ENCODE peak calls at places on chromosome 3, in five cellular contexts. Y, Z, C, R and W are unnamed samples. For H3K36me3, the result is how much of the 10 kb centered on the place peaks cover.

GRCh38 chr3:165404357-165405042 is 208.3 kb upstream of the SLITRK3 start:
- DNase-seq in Y (no peak), Z (no peak), C (no peak), R (no peak), W (no peak)

GRCh38 chr3:147368151-147368550 is 38.2 kb downstream of the ZIC4 start:
- DNase-seq in Y (no peak), Z (no peak), C (no peak), R (no peak), W (no peak)

GRCh38 chr3:46208167-46208704 is at the start of gene CCR1:
- DNase-seq in Y (peak), Z (peak), C (peak), R (peak), W (peak)

GRCh38 chr3:189455009-189455408 is 176.2 kb upstream of the TP63 start:
- DNase-seq in Y (no peak), Z (no peak), C (no peak), R (peak), W (no peak)

GRCh38 chr3:47016934-47017435 is 37.5 kb downstream of the NBEAL2 start:
- DNase-seq in Y (peak), Z (peak), C (no peak), R (peak), W (no peak)

GRCh38 chr3:45923755-45924154 is 19.5 kb upstream of the CXCR6 start:
- DNase-seq in Y (peak), Z (peak), C (no peak), R (peak), W (no peak)

GRCh38 chr3:101615525-101615924 is 41.5 kb downstream of the PCNP start:
- DNase-seq in Y (no peak), Z (no peak), C (no peak), R (no peak), W (no peak)

GRCh38 chr3:133663569-133664313 is 2.0 kb upstream of the TOPBP1 start:
- DNase-seq in Y (peak), Z (peak), C (peak), R (peak), W (no peak)

GRCh38 chr3:27352047-27352446 is 17.1 kb downstream of the NEK10 start:
- DNase-seq in Y (no peak), Z (no peak), C (no peak), R (no peak), W (no peak)

GRCh38 chr3:27354161-27354560 is 15.0 kb downstream of the NEK10 start:
- DNase-seq in Y (no peak), Z (no peak), C (no peak), R (no peak), W (no peak)

GRCh38 chr3:27345959-27346865 is 23.0 kb downstream of the NEK10 start:
- DNase-seq in Y (no peak), Z (no peak), C (no peak), R (peak), W (no peak)

GRCh38 chr3:27353221-27353620 is 16.0 kb downstream of the NEK10 start:
- DNase-seq in Y (peak), Z (peak), C (no peak), R (peak), W (no peak)

GRCh38 chr3:27349832-27350231 is 19.4 kb downstream of the NEK10 start:
- DNase-seq in Y (no peak), Z (no peak), C (no peak), R (peak), W (no peak)
- H3K4me3 ChIP-seq in Y (no peak), Z (no peak), C (no peak), R (no peak), W (no peak)

DNA sequence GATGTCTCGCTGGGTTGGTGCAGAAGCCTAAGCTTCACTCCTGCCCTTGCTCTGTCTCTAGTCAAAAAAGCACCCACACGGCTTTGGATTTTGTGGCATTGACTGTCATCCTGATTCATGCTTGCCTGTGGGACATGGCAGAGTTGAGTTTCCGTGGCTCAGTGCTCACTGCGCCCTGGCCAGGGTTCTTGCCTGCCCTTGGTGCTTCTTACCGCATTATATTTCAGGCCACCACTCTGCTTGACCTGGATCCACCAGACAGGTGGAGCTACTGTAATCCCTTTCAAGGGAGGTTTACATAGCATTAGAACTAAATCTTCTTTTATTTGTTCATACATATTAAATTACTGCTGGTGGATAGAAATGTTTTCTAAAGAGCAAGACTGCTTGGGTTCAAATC is 64.3 kb upstream of the PLAAT1 start:
- DNase-seq in Y (no peak), Z (no peak), C (no peak), R (no peak), W (no peak)
- H3K36me3 ChIP-seq in Y (under half), Z (under half), C (under half), R (under half), W (under half)

GRCh38 chr3:123446610-123447109 is 2.2 kb downstream of the ADCY5 start:
- DNase-seq in Y (no peak), Z (no peak), C (no peak), R (no peak), W (no peak)

GRCh38 chr3:123446210-123446609 is 2.7 kb downstream of the ADCY5 start:
- DNase-seq in Y (no peak), Z (no peak), C (no peak), R (no peak), W (no peak)

GRCh38 chr3:123447749-123448502 is 964 bp downstream of the ADCY5 start:
- DNase-seq in Y (no peak), Z (no peak), C (peak), R (no peak), W (peak)

GRCh38 chr3:123448503-123449091 is at the start of gene ADCY5:
- DNase-seq in Y (no peak), Z (no peak), C (peak), R (no peak), W (no peak)

DNA sequence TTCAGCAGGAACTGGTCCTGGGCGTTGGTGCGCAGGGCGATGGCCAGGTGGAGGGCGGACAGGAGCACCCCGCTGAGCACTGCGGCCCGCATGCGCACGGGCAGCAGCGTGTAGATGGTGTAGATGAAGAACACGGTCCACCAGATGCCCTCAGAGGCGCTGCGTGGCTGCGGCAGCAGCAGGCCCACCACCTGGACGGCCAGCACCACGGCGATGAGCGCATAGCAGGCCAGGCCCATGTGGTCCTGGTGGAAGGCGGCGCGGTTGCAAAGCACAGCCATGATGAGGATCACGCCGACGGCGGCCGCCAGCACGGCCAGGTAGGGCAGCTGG is 1.5 kb downstream of the ADCY5 start:
- DNase-seq in Y (no peak), Z (no peak), C (no peak), R (no peak), W (no peak)
- H3K4me3 ChIP-seq in Y (no peak), Z (no peak), C (peak), R (no peak), W (peak)

GRCh38 chr3:172047567-172048115 is 8.3 kb downstream of the FNDC3B start:
- DNase-seq in Y (no peak), Z (no peak), C (no peak), R (no peak), W (no peak)
- H3K36me3 ChIP-seq in Y (under half), Z (under half), C (under half), R (under half), W (under half)

GRCh38 chr3:170204509-170204908 is 17.7 kb upstream of the PRKCI start:
- DNase-seq in Y (no peak), Z (no peak), C (no peak), R (no peak), W (no peak)
- H3K4me3 ChIP-seq in Y (no peak), Z (no peak), C (no peak), R (no peak), W (no peak)

GRCh38 chr3:172375206-172375850 is 72.9 kb downstream of the GHSR start:
- DNase-seq in Y (no peak), Z (no peak), C (no peak), R (no peak), W (no peak)

GRCh38 chr3:172371544-172371943 is 76.7 kb downstream of the GHSR start:
- DNase-seq in Y (no peak), Z (no peak), C (no peak), R (no peak), W (no peak)

GRCh38 chr3:172372895-172373294 is 75.4 kb downstream of the GHSR start:
- DNase-seq in Y (no peak), Z (no peak), C (no peak), R (no peak), W (no peak)

GRCh38 chr3:172376402-172376801 is 71.9 kb downstream of the GHSR start:
- DNase-seq in Y (no peak), Z (no peak), C (no peak), R (no peak), W (no peak)

DNA sequence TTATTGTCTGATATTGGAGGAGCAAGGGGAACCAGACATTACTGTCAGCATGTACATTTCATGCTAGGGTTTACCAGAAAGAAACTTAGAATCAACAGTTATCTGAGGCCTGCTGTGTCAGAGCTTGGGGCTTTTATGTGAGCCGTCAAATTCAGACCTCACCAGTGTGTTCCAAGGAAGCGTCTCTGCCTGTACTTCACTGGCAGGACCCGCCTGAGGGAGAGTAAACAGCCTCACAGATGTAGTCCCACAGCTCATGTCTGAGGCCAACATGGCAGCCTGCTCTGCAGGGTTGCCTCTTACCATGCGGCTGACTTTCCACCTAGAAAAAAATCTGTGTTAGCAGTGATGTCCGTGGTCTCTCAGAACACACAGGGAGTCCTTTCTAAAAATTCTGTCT is 74.3 kb downstream of the GHSR start:
- DNase-seq in Y (no peak), Z (no peak), C (no peak), R (no peak), W (no peak)
- H3K36me3 ChIP-seq in Y (under half), Z (under half), C (under half), R (under half), W (under half)

GRCh38 chr3:183484676-183485075 is 56.3 kb upstream of the MCF2L2 start:
- DNase-seq in Y (no peak), Z (no peak), C (no peak), R (no peak), W (peak)

GRCh38 chr3:183486472-183486871 is 58.1 kb upstream of the MCF2L2 start:
- DNase-seq in Y (no peak), Z (no peak), C (no peak), R (no peak), W (no peak)

GRCh38 chr3:183487046-183487445 is 58.6 kb upstream of the MCF2L2 start:
- DNase-seq in Y (no peak), Z (no peak), C (no peak), R (no peak), W (peak)

GRCh38 chr3:183485093-183485492 is 56.7 kb upstream of the MCF2L2 start:
- DNase-seq in Y (no peak), Z (no peak), C (no peak), R (no peak), W (no peak)

GRCh38 chr3:183485585-183485984 is 57.2 kb upstream of the MCF2L2 start:
- DNase-seq in Y (no peak), Z (no peak), C (no peak), R (no peak), W (no peak)
- H3K4me3 ChIP-seq in Y (no peak), Z (no peak), C (no peak), R (no peak), W (no peak)